ENCODE peak calls at places on chromosomes 2 and 18, in seven cellular contexts. S, G, R, F, L, P and Q are unnamed samples.

GRCh38 chr2:73952499-73953446 is 26.1 kb downstream of the DGUOK start:
- DNase-seq in L (no peak), F (peak; percentile 66), G (no peak), R (no peak), S (peak; percentile 79), P (no peak), Q (no peak)

GRCh38 chr2:10079192-10079930 is 850 bp downstream of the CYS1 start:
- DNase-seq in R (no peak), G (peak; percentile 31), F (peak; percentile 84), L (peak; percentile 70), P (no peak), S (peak; percentile 70), Q (no peak)

GRCh38 chr2:217279130-217279529 is 419.3 kb upstream of the TNP1 start:
- DNase-seq in P (no peak), L (no peak), R (no peak), S (no peak), G (no peak), F (peak; percentile 52), Q (no peak)

GRCh38 chr2:177147093-177147694 is 65.4 kb upstream of the HNRNPA3 start:
- DNase-seq in G (peak; percentile 61), S (peak; percentile 62), R (peak; percentile 57), P (no peak), L (no peak), F (peak; percentile 75), Q (peak; percentile 82)

GRCh38 chr18:74689251-74689650 is 91.6 kb downstream of the ZNF407 start:
- DNase-seq in G (no peak), R (no peak), L (no peak), F (peak; percentile 81), S (peak; percentile 66), P (no peak), Q (peak; percentile 3)

GRCh38 chr2:238139141-238139840 is 823 bp downstream of the KLHL30 start:
- DNase-seq in R (no peak), L (peak; percentile 65), P (peak; percentile 21), S (no peak), F (no peak), G (peak; percentile 55), Q (no peak)

GRCh38 chr2:156589381-156590079 is 153.4 kb downstream of the GPD2 start:
- DNase-seq in R (peak; percentile 51), F (peak; percentile 76), S (peak; percentile 58), L (no peak), G (peak; percentile 35), P (no peak), Q (peak; percentile 67)

GRCh38 chr2:137801228-137801627 is 163.0 kb upstream of the HNMT start:
- DNase-seq in P (no peak), G (no peak), S (no peak), L (no peak), R (no peak), F (no peak), Q (no peak)

GRCh38 chr2:233428438-233428837 is 74.1 kb downstream of the DGKD start:
- DNase-seq in P (no peak), F (no peak), L (no peak), G (no peak), R (no peak), S (no peak), Q (no peak)

GRCh38 chr2:44682459-44682858 is 259.0 kb upstream of the SIX3 start:
- DNase-seq in L (no peak), R (no peak), P (no peak), G (no peak), S (no peak), F (no peak), Q (no peak)

GRCh38 chr18:50038448-50038847 is 156.5 kb downstream of the MYO5B start:
- DNase-seq in P (no peak), L (no peak), R (peak; percentile 1), F (peak; percentile 3), G (no peak), S (peak; percentile 82), Q (peak; percentile 75)

GRCh38 chr18:47931707-47932103 is 1.2 kb upstream of the SMAD2 start:
- DNase-seq in L (no peak), P (no peak), R (peak; percentile 54), S (no peak), G (peak; percentile 59), F (no peak), Q (peak; percentile 6)

GRCh38 chr2:172438741-172439508 is 11.5 kb downstream of the ITGA6 start:
- DNase-seq in P (no peak), L (no peak), R (peak; percentile 60), S (peak; percentile 74), F (peak; percentile 53), G (no peak), Q (peak; percentile 66)

GRCh38 chr18:79525556-79526467 is 130.1 kb downstream of the NFATC1 start:
- DNase-seq in P (no peak), S (no peak), F (peak; percentile 48), G (no peak), L (peak; percentile 86), R (no peak), Q (no peak)

GRCh38 chr2:3033315-3033714 is 344.3 kb downstream of the EIPR1 start:
- DNase-seq in L (no peak), G (no peak), P (no peak), S (no peak), R (no peak), F (no peak), Q (no peak)